ENCODE peak calls at places on chromosome 16, in eight cellular contexts. I is PC-3, K is HCT116, J is OCI-LY7, C is hepatocyte, W is MM.1S, V is SK-N-SH, F is GM23248. X is an unnamed sample.

GRCh38 chr16:8892101-8892575 is 10.0 kb downstream of the LITAFD start:
- DNase-seq in I (no peak), K (no peak), J (no peak), C (no peak), W (no peak), V (no peak), F (no peak), X (no peak)

GRCh38 chr16:88195911-88196465 is 186.8 kb upstream of the ZNF469 start:
- DNase-seq in I (no peak), K (no peak), J (no peak), C (no peak), W (no peak), V (no peak), F (no peak), X (no peak)

GRCh38 chr16:10738231-10739077 is 5.2 kb upstream of the NUBP1 start:
- DNase-seq in I (peak; percentile 77), K (peak; percentile 79), J (peak; percentile 27), C (peak; percentile 52), W (peak; percentile 82), V (no peak), F (peak; percentile 79), X (peak; percentile 78)

GRCh38 chr16:17829826-17830225 is 359.1 kb upstream of the XYLT1 start:
- DNase-seq in I (no peak), K (no peak), J (no peak), C (no peak), W (no peak), V (no peak), F (peak; percentile 43), X (no peak)

GRCh38 chr16:80347900-80348299 is 192.9 kb upstream of the DYNLRB2 start:
- DNase-seq in I (no peak), K (no peak), J (no peak), C (no peak), W (no peak), V (no peak), F (no peak), X (no peak)

GRCh38 chr16:54928016-54928356 is 2.7 kb upstream of the IRX5 start:
- DNase-seq in I (no peak), K (no peak), J (peak; percentile 54), C (peak; percentile 35), W (peak; percentile 45), V (no peak), F (peak; percentile 75), X (peak; percentile 38)

GRCh38 chr16:87551487-87551886 is 50.8 kb upstream of the JPH3 start:
- DNase-seq in I (no peak), K (no peak), J (no peak), C (no peak), W (no peak), V (no peak), F (no peak), X (no peak)

GRCh38 chr16:88815901-88816589 is 4.3 kb upstream of the APRT start:
- DNase-seq in I (peak; percentile 58), K (no peak), J (peak; percentile 71), C (peak; percentile 60), W (peak; percentile 21), V (peak; percentile 86), F (peak; percentile 36), X (no peak)

GRCh38 chr16:48353565-48354163 is 31.5 kb downstream of the SIAH1 start:
- DNase-seq in I (peak; percentile 69), K (peak; percentile 51), J (peak; percentile 80), C (peak; percentile 80), W (peak; percentile 70), V (peak; percentile 76), F (peak; percentile 89), X (peak; percentile 58)

GRCh38 chr16:27903046-27903655 is 160.4 kb downstream of the GSG1L start:
- DNase-seq in I (no peak), K (no peak), J (no peak), C (no peak), W (no peak), V (no peak), F (no peak), X (no peak)

GRCh38 chr16:14476183-14476582 is 153.9 kb downstream of the PARN start:
- DNase-seq in I (peak; percentile 31), K (no peak), J (no peak), C (no peak), W (no peak), V (no peak), F (no peak), X (peak; percentile 55)

GRCh38 chr16:89870440-89870839 is 3.0 kb upstream of the TCF25 start:
- DNase-seq in I (no peak), K (no peak), J (no peak), C (no peak), W (no peak), V (no peak), F (no peak), X (no peak)

GRCh38 chr16:10744370-10745030 is 858 bp downstream of the NUBP1 start:
- DNase-seq in I (no peak), K (no peak), J (no peak), C (peak; percentile 45), W (peak; percentile 48), V (peak; percentile 27), F (peak; percentile 72), X (peak; percentile 49)

GRCh38 chr16:51393381-51394005 is 242.4 kb upstream of the SALL1 start:
- DNase-seq in I (peak; percentile 1), K (no peak), J (no peak), C (no peak), W (no peak), V (no peak), F (peak; percentile 69), X (no peak)

GRCh38 chr16:80285089-80285488 is 255.7 kb upstream of the DYNLRB2 start:
- DNase-seq in I (no peak), K (no peak), J (no peak), C (peak; percentile 39), W (no peak), V (no peak), F (peak; percentile 93), X (no peak)

GRCh38 chr16:3188675-3188924 is 596 bp downstream of the OR1F1 start:
- DNase-seq in I (no peak), K (no peak), J (no peak), C (no peak), W (no peak), V (no peak), F (no peak), X (no peak)

GRCh38 chr16:49900875-49901274 is 45.0 kb upstream of the ZNF423 start:
- DNase-seq in I (no peak), K (no peak), J (no peak), C (no peak), W (no peak), V (no peak), F (no peak), X (no peak)

GRCh38 chr16:13798211-13798610 is 121.7 kb upstream of the ERCC4 start:
- DNase-seq in I (no peak), K (no peak), J (no peak), C (no peak), W (no peak), V (no peak), F (no peak), X (no peak)

GRCh38 chr16:75065149-75065807 is 51.3 kb downstream of the LDHD start:
- DNase-seq in I (peak; percentile 71), K (no peak), J (no peak), C (peak; percentile 37), W (no peak), V (no peak), F (no peak), X (peak; percentile 94)

GRCh38 chr16:48295493-48296281 is 48.3 kb upstream of the ABCC11 start:
- DNase-seq in I (peak; percentile 79), K (peak; percentile 12), J (no peak), C (no peak), W (no peak), V (no peak), F (no peak), X (no peak)

GRCh38 chr16:9798474-9798873 is 383.8 kb downstream of the GRIN2A start:
- DNase-seq in I (no peak), K (no peak), J (no peak), C (no peak), W (no peak), V (no peak), F (no peak), X (no peak)

DNA sequence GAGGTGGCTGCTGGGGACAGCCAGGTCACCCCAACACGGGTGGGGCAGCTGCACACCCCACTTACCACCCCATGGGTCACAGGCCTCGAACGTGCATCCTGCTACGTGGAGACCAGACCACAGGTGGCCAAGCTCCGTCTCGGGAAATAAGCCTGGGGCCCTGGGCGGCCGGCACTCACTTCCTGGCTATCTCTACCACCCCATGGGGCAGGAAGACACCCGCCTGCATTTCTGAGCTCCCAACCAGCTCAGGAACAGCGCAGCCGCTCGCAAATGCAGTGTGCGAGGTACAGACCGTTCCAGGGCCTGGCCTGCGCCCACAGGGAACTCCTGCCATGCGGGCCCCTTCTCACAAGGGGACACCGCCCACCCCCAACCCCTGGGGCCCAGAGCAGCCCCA is 4.9 kb upstream of the GNG13 start:
- DNase-seq in I (no peak), K (no peak), J (no peak), C (no peak), W (no peak), V (no peak), F (no peak), X (no peak)
- H2AFZ ChIP-seq in I (no peak overlapping the region), K (no peak overlapping the region), J (no peak overlapping the region), C (no peak overlapping the region), W (no peak overlapping the region), V (no peak overlapping the region), F (no peak overlapping the region), X (no peak overlapping the region)

GRCh38 chr16:58128181-58128631 is 975 bp downstream of the CFAP20 start:
- DNase-seq in I (no peak), K (no peak), J (no peak), C (no peak), W (peak; percentile 9), V (no peak), F (peak; percentile 34), X (no peak)
- H3K4me1 ChIP-seq in I (peaks cover 32% of the 10 kb centered on the region), K (peaks cover 28% of the 10 kb centered on the region), J (peaks cover 35% of the 10 kb centered on the region), C (peaks cover 26% of the 10 kb centered on the region), W (peaks cover 19% of the 10 kb centered on the region), V (peaks cover 11% of the 10 kb centered on the region), F (peaks cover 43% of the 10 kb centered on the region), X (peaks cover 35% of the 10 kb centered on the region)

DNA sequence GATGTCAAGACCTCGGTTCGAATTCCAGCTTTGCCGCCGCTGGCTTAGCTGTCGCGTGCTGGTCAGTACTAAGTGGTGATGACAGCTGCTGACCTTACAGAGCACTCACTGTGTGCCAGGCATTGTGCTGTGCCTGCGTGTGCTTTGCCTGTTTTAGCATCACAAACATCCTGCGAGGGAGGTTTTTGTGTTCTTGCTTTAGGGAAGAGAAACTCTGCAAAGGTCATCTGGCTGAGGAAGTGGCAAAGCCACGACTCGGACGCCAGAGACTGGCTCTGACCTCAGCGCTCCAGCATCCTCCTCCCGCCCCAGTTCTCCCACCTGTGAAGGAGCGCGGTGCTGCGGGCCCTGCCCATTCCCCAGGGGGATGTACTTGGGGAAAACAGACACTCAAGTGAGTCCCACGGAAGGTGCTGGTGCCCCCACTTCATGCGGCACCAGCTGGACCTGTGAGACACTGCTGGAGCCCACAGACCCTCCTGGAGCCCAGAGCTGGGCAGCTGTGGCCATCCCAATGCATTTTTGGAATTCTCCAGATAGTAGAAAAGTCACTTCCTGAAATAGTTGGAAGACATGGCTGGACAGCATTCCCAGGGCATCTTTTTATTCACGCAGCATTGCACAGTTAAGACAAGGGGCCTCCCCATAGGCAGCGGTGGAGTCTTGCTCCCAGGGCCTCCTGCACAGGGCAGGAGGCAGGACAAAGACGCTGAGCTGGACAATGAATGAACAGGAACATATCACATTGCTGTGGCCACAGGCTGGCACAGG is 20.0 kb upstream of the HERPUD1 start:
- DNase-seq in I (no peak), K (no peak), J (peak; percentile 88), C (no peak), W (peak; percentile 75), V (no peak), F (peak; percentile 35), X (no peak)
- H3K9me2 ChIP-seq in I (no peaks in the 10 kb centered on the region), K (no peaks in the 10 kb centered on the region), J (no peaks in the 10 kb centered on the region), C (no peaks in the 10 kb centered on the region), W (no peaks in the 10 kb centered on the region), V (no peaks in the 10 kb centered on the region), F (no peaks in the 10 kb centered on the region), X (no peaks in the 10 kb centered on the region)

GRCh38 chr16:58658796-58659211 is 25.8 kb downstream of the SLC38A7 start:
- DNase-seq in I (no peak), K (no peak), J (no peak), C (no peak), W (no peak), V (no peak), F (peak; percentile 20), X (no peak)
- H2AFZ ChIP-seq in I (no peak overlapping the region), K (no peak overlapping the region), J (no peak overlapping the region), C (no peak overlapping the region), W (no peak overlapping the region), V (no peak overlapping the region), F (no peak overlapping the region), X (no peak overlapping the region)